ENCODE peak calls at places on chromosomes 12 and 14, in ten cellular contexts. W, T, B, X, Y, C, O, Z, N and V are unnamed samples.

GRCh38 chr12:57771271-57771872 is 533 bp downstream of the METTL1 start:
- DNase-seq in W (peak; percentile 75), T (peak; percentile 97), B (peak; percentile 90), X (peak; percentile 95), Y (peak; percentile 75), C (peak; percentile 78), O (peak; percentile 90), Z (peak; percentile 94), N (peak; percentile 88), V (peak; percentile 90)

GRCh38 chr14:75711134-75711795 is 50.2 kb downstream of the TTLL5 start:
- DNase-seq in W (peak; percentile 4), T (peak; percentile 67), B (peak; percentile 20), X (peak; percentile 67), Y (peak; percentile 13), C (peak; percentile 85), O (peak; percentile 66), Z (peak; percentile 52), N (no peak), V (peak; percentile 79)

GRCh38 chr12:90515199-90516175 is 439.5 kb downstream of the CCER1 start:
- DNase-seq in W (no peak), T (no peak), B (peak; percentile 8), X (no peak), Y (no peak), C (no peak), O (no peak), Z (no peak), N (no peak), V (peak; percentile 50)

GRCh38 chr14:49306152-49306751 is 279.9 kb downstream of the RPS29 start:
- DNase-seq in W (no peak), T (peak; percentile 23), B (peak; percentile 38), X (peak; percentile 16), Y (no peak), C (peak; percentile 12), O (peak; percentile 3), Z (no peak), N (peak; percentile 37), V (peak; percentile 51)

GRCh38 chr12:124904306-124905098 is 9.9 kb downstream of the UBC start:
- DNase-seq in W (peak; percentile 42), T (peak; percentile 88), B (no peak), X (peak; percentile 90), Y (peak; percentile 88), C (peak; percentile 88), O (peak; percentile 92), Z (peak; percentile 46), N (no peak), V (peak; percentile 91)

GRCh38 chr14:55454264-55455151 is 14.1 kb upstream of the TBPL2 start:
- DNase-seq in W (no peak), T (peak; percentile 59), B (no peak), X (peak; percentile 83), Y (no peak), C (peak; percentile 67), O (peak; percentile 44), Z (peak; percentile 82), N (no peak), V (peak; percentile 70)

GRCh38 chr12:107515446-107515958 is 170.1 kb upstream of the PWP1 start:
- DNase-seq in W (no peak), T (peak; percentile 95), B (no peak), X (peak; percentile 98), Y (peak; percentile 57), C (peak; percentile 37), O (peak; percentile 95), Z (no peak), N (no peak), V (peak; percentile 74)

GRCh38 chr12:119835068-119835467 is 42.1 kb downstream of the CIT start:
- DNase-seq in W (no peak), T (peak; percentile 13), B (no peak), X (peak; percentile 34), Y (no peak), C (no peak), O (no peak), Z (peak; percentile 69), N (no peak), V (peak; percentile 27)

GRCh38 chr12:23055004-23055403 is 430.0 kb downstream of the ETNK1 start:
- DNase-seq in W (peak; percentile 6), T (peak; percentile 47), B (no peak), X (peak; percentile 61), Y (no peak), C (no peak), O (peak; percentile 11), Z (peak; percentile 60), N (peak; percentile 24), V (peak; percentile 3)

GRCh38 chr12:109920266-109920780 is 20.2 kb downstream of the TCHP start:
- DNase-seq in W (no peak), T (no peak), B (no peak), X (no peak), Y (no peak), C (no peak), O (no peak), Z (no peak), N (peak; percentile 8), V (no peak)

GRCh38 chr12:106342397-106343212 is 14.9 kb upstream of the POLR3B start:
- DNase-seq in W (no peak), T (peak; percentile 54), B (no peak), X (peak; percentile 65), Y (peak; percentile 40), C (peak; percentile 32), O (peak; percentile 68), Z (no peak), N (no peak), V (peak; percentile 81)